ENCODE peak calls at places on chromosomes 13 and 19, in seven cellular contexts. U, W, D, V, B, N and I are unnamed samples.

GRCh38 chr19:5094768-5095567 is 126.1 kb downstream of the KDM4B start:
- DNase-seq in W (no peak), B (no peak), V (no peak), N (no peak), D (no peak), U (no peak), I (no peak)

GRCh38 chr13:99307648-99308339 is 595 bp upstream of the GPR183 start:
- DNase-seq in W (peak), V (peak), D (no peak), N (no peak), B (no peak), U (no peak), I (peak)

GRCh38 chr19:28636706-28637105 is 576.2 kb downstream of the UQCRFS1 start:
- DNase-seq in B (no peak), D (no peak), W (no peak), V (no peak), N (no peak), U (no peak), I (no peak)

GRCh38 chr19:40803170-40803856 is 4.3 kb downstream of the EGLN2 start:
- DNase-seq in U (no peak), N (no peak), D (no peak), W (no peak), V (no peak), B (no peak), I (no peak)

GRCh38 chr13:36029171-36029570 is 102.0 kb downstream of the DCLK1 start:
- DNase-seq in U (no peak), D (no peak), V (peak), B (no peak), W (no peak), N (no peak), I (no peak)

GRCh38 chr19:28221736-28222135 is 991.2 kb downstream of the UQCRFS1 start:
- DNase-seq in D (no peak), W (no peak), N (no peak), B (no peak), U (no peak), V (no peak), I (no peak)

GRCh38 chr19:54042989-54043388 is 20.7 kb downstream of the VSTM1 start:
- DNase-seq in V (no peak), D (no peak), B (no peak), W (no peak), N (no peak), U (no peak), I (no peak)

GRCh38 chr19:42363614-42364346 is 26.3 kb downstream of the CNFN start:
- DNase-seq in V (no peak), W (no peak), B (no peak), U (no peak), D (no peak), N (no peak), I (no peak)

GRCh38 chr13:20822406-20822805 is 48.6 kb upstream of the EEF1AKMT1 start:
- DNase-seq in N (no peak), W (no peak), B (no peak), U (no peak), D (no peak), V (no peak), I (no peak)

GRCh38 chr13:85675508-85675907 is 123.7 kb downstream of the SLITRK6 start:
- DNase-seq in D (no peak), W (no peak), N (no peak), B (no peak), V (no peak), U (no peak), I (no peak)

GRCh38 chr13:110665491-110666254 is 40.2 kb downstream of the CARS2 start:
- DNase-seq in B (no peak), D (no peak), V (no peak), U (no peak), N (no peak), W (no peak), I (no peak)

GRCh38 chr19:46021531-46022041 is 1.3 kb downstream of the PGLYRP1 start:
- DNase-seq in V (no peak), N (no peak), U (no peak), D (no peak), W (no peak), B (no peak), I (no peak)

GRCh38 chr19:45779231-45780145 is 2.8 kb downstream of the DMPK start:
- DNase-seq in U (no peak), B (peak), D (peak), V (no peak), W (no peak), N (peak), I (peak)

GRCh38 chr13:111937763-111938375 is 129.1 kb upstream of the SOX1 start:
- DNase-seq in N (no peak), W (no peak), D (no peak), U (no peak), V (no peak), B (no peak), I (no peak)

GRCh38 chr13:99859178-99860177 is 112.1 kb downstream of the ZIC5 start:
- DNase-seq in W (no peak), V (no peak), D (no peak), U (peak), N (no peak), B (no peak), I (no peak)

GRCh38 chr13:31982540-31982939 is 49.0 kb upstream of the FRY start:
- DNase-seq in V (peak), D (peak), N (no peak), B (peak), U (peak), W (peak), I (peak)

GRCh38 chr19:45754323-45754722 is 14.7 kb downstream of the SIX5 start:
- DNase-seq in V (no peak), B (no peak), U (no peak), D (no peak), N (no peak), W (no peak), I (no peak)

GRCh38 chr13:93254775-93255174 is 28.2 kb downstream of the GPC6 start:
- DNase-seq in N (no peak), B (no peak), V (no peak), W (peak), U (no peak), D (no peak), I (no peak)

GRCh38 chr19:4139614-4140236 is 13.7 kb upstream of the CREB3L3 start:
- DNase-seq in N (peak), W (no peak), B (peak), D (peak), V (peak), U (no peak), I (peak)

GRCh38 chr13:43446126-43446525 is 340.6 kb downstream of the ENOX1 start:
- DNase-seq in D (no peak), B (no peak), U (no peak), N (no peak), W (no peak), V (no peak), I (no peak)

GRCh38 chr19:14019100-14019499 is 8.8 kb upstream of the RLN3 start:
- DNase-seq in D (no peak), U (no peak), B (no peak), V (no peak), W (no peak), N (peak), I (no peak)

GRCh38 chr13:32142956-32143375 is 111.4 kb downstream of the FRY start:
- DNase-seq in W (peak), B (no peak), N (no peak), D (peak), U (peak), V (peak), I (peak)

GRCh38 chr13:50080856-50081105 is 65.5 kb downstream of the KCNRG start:
- DNase-seq in D (no peak), N (no peak), B (no peak), U (no peak), V (peak), W (no peak), I (peak)

GRCh38 chr19:35117791-35118190 is 2.2 kb downstream of the FXYD3 start:
- DNase-seq in U (no peak), D (no peak), V (no peak), W (no peak), B (no peak), N (no peak), I (no peak)

GRCh38 chr19:35114656-35115537 is 726 bp upstream of the FXYD3 start:
- DNase-seq in W (no peak), D (peak), V (peak), B (peak), U (no peak), N (no peak), I (peak)

GRCh38 chr19:35116085-35116801 is 620 bp downstream of the FXYD3 start:
- DNase-seq in W (no peak), V (no peak), B (no peak), N (no peak), D (no peak), U (no peak), I (no peak)

GRCh38 chr19:35117017-35117570 is 1.5 kb downstream of the FXYD3 start:
- DNase-seq in W (no peak), B (no peak), D (no peak), U (no peak), N (no peak), V (no peak), I (no peak)

DNA sequence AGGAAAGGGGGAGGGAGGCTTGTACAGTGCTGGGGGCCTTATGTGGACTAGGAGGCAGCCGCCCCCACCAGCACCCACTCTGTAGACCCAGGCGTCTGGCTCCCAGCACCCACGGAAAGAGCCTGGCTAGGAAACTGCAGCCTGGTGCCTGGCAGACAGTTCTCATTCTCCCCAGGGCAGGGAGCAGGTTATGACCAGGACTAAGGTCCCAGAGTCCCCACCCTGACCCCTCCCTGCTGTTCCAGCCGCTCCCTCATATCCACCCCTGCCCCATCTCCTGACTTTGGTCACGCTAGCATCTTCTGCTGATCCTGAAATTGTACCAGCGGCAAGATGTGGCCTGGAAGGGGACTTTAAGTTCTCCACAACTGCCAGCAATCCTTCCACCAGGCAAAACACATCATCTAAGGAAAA is at the start of gene FXYD3:
- DNase-seq in B (no peak), N (no peak), V (no peak), D (no peak), U (no peak), W (no peak), I (no peak)
- H3K4me3 ChIP-seq in B (peak), N (peak), V (no peak), D (peak), U (no peak), W (no peak), I (no peak)

DNA sequence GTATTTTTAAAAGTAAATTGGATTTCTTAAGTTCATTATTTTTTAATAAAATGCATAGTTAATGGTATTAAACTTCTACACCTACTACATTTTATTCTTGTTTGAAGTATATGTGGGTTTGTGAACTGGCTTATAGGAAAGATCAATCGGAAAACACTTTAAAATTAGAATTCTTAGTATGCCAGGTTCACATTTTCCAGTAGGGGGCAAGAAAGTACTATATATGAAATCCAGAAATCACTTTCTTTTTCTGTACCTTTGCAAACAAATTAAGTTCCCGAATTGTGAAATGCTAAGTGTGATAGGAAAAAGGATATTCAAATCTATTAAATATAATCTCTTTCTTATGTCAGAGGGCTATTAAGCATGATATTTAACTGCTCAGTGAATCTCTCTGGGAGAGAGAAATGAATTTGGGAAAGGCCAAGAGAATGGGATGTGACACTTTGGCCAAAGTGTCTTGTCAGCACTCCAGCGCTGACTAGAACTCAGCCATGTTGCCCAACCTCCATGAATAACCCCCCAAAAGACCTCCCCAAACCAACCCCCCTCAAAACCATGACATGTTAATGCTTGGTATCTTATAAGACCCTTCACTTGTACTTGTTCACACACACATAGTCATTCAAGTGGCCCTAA is 122.6 kb upstream of the SLC10A2 start:
- DNase-seq in N (no peak), D (no peak), V (peak), U (no peak), B (no peak), W (no peak), I (no peak)
- TF ChIP-seq CTCF in N (peak), D (peak), V (no peak), U (no peak), B (no peak), W (peak), I (peak)

GRCh38 chr13:79307866-79308298 is 98.2 kb downstream of the RBM26 start:
- DNase-seq in D (no peak), N (no peak), B (peak), U (peak), V (peak), W (peak), I (peak)

GRCh38 chr13:79314652-79315051 is 91.4 kb downstream of the RBM26 start:
- DNase-seq in U (no peak), W (no peak), B (no peak), N (no peak), V (no peak), D (no peak), I (no peak)

GRCh38 chr13:79311456-79311855 is 94.6 kb downstream of the RBM26 start:
- DNase-seq in D (no peak), B (no peak), V (peak), N (no peak), W (no peak), U (no peak), I (no peak)

GRCh38 chr13:79309690-79310089 is 96.4 kb downstream of the RBM26 start:
- DNase-seq in U (no peak), V (no peak), D (no peak), B (no peak), N (no peak), W (no peak), I (no peak)

GRCh38 chr13:79312456-79312855 is 93.6 kb downstream of the RBM26 start:
- DNase-seq in V (peak), B (no peak), N (no peak), U (no peak), W (no peak), D (no peak), I (no peak)
- H3K4me3 ChIP-seq in V (no peak), B (no peak), N (no peak), U (no peak), W (no peak), D (no peak), I (no peak)

GRCh38 chr13:52399708-52400107 is 6.3 kb downstream of the THSD1 start:
- DNase-seq in D (peak), U (no peak), B (no peak), V (peak), W (no peak), N (no peak), I (no peak)
- TF ChIP-seq CTCF in D (peak), U (no peak), B (no peak), V (peak), W (no peak), N (no peak), I (no peak)

GRCh38 chr13:47250141-47250540 is 353.3 kb upstream of the HTR2A start:
- DNase-seq in B (peak), W (no peak), N (no peak), U (no peak), V (peak), D (no peak), I (peak)
- H3K4me3 ChIP-seq in B (no peak), W (no peak), N (no peak), U (no peak), V (no peak), D (no peak), I (no peak)

GRCh38 chr19:55902080-55902751 is 29.9 kb downstream of the NLRP13 start:
- DNase-seq in B (no peak), N (no peak), D (no peak), V (no peak), W (no peak), U (no peak), I (no peak)
- TF ChIP-seq CTCF in B (no peak), N (no peak), D (no peak), V (no peak), W (no peak), U (no peak), I (no peak)

DNA sequence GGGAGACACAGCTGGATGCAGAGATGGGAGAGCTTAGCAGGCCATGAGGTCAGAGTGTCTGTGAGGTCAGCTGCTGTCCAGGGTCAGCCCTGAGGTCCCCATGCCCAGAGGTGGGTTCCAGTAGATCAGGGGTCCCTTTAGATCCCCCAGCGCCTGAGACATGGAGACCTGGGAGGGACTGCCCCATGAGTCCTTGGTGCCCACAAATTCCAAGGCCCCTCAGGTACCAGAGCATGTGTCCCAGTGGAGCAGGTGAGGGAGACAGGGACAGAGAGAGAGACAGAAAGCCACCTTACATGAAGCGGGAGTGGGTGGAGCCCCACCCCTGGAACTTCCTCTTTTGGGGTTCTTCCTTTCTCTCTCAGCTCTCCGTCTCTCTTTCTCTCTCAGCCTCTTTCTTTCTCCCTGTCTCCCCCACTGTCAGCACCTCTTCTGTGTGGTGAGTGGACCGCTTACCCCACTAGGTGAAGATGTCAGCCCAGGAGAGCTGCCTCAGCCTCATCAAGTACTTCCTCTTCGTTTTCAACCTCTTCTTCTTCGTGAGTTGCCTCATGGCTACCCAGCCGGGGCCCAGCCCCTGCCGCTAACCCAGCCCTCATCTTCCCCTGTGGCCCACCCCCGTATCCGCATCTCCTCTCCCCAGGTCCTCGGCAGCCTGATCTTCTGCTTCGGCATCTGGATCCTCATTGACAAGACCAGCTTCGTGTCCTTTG is at the start of gene CD37:
- DNase-seq in B (no peak), U (no peak), N (peak), W (no peak), V (no peak), D (no peak), I (no peak)
- H3K4me3 ChIP-seq in B (no peak), U (no peak), N (no peak), W (no peak), V (no peak), D (no peak), I (no peak)